ENCODE peak calls at places on chromosome 11, in seven cellular contexts. Z is H1, X is mesenchymal stem cell, S is mesendoderm, M is H9, T is neuronal stem cell, L is trophoblast cell. Q is an unnamed sample.
A peak's percentile ranks its signal among the peaks of the same experiment; 100 is the strongest.

GRCh38 chr11:68043349-68044144 is 4.7 kb downstream of the TCIRG1 start:
- DNase-seq in X (peak; percentile 89), L (no peak), S (no peak), M (peak; percentile 27), Z (no peak), T (no peak), Q (peak; percentile 66)

GRCh38 chr11:64334764-64335741 is 5.0 kb upstream of the CCDC88B start:
- DNase-seq in L (peak; percentile 97), T (no peak), M (peak; percentile 76), Z (no peak), S (peak; percentile 97), X (peak; percentile 92), Q (peak; percentile 96)

GRCh38 chr11:107549253-107549953 is 16.1 kb downstream of the ALKBH8 start:
- DNase-seq in X (peak; percentile 51), T (no peak), M (no peak), L (no peak), Z (no peak), S (peak; percentile 29), Q (peak; percentile 51)

GRCh38 chr11:86150826-86151187 is 81.9 kb upstream of the PICALM start:
- DNase-seq in Z (no peak), T (no peak), S (no peak), M (no peak), X (no peak), L (no peak), Q (no peak)

GRCh38 chr11:47268448-47269001 is 1.4 kb upstream of the MADD start:
- DNase-seq in X (no peak), S (no peak), L (no peak), T (no peak), Z (no peak), M (no peak), Q (no peak)

GRCh38 chr11:114215871-114216803 is 80.1 kb upstream of the NNMT start:
- DNase-seq in M (no peak), L (no peak), X (no peak), T (no peak), Z (no peak), S (peak; percentile 94), Q (no peak)

GRCh38 chr11:46896719-46897406 is 21.5 kb downstream of the LRP4 start:
- DNase-seq in L (no peak), T (no peak), Z (no peak), M (no peak), S (peak; percentile 54), X (peak; percentile 68), Q (peak; percentile 37)

GRCh38 chr11:11966354-11966741 is 42.1 kb downstream of the DKK3 start:
- DNase-seq in Z (no peak), M (no peak), T (no peak), X (no peak), L (no peak), S (no peak), Q (no peak)

GRCh38 chr11:39745401-39745800 is 1714.1 kb downstream of the LRRC4C start:
- DNase-seq in S (no peak), Z (no peak), M (no peak), L (no peak), X (peak; percentile 55), T (no peak), Q (no peak)

GRCh38 chr11:1908579-1908978 is 10.9 kb upstream of the TNNT3 start:
- DNase-seq in S (no peak), L (no peak), T (no peak), X (no peak), Z (no peak), M (no peak), Q (no peak)

GRCh38 chr11:67372232-67372992 is 986 bp downstream of the CLCF1 start:
- DNase-seq in Z (no peak), S (no peak), X (no peak), M (no peak), T (no peak), L (no peak), Q (no peak)

GRCh38 chr11:118206612-118207031 is 18.2 kb downstream of the JAML start:
- DNase-seq in S (no peak), T (no peak), L (no peak), X (peak; percentile 3), M (no peak), Z (no peak), Q (no peak)

GRCh38 chr11:108788565-108789199 is 123.8 kb downstream of the DDX10 start:
- DNase-seq in Z (no peak), S (peak; percentile 79), T (peak; percentile 1), L (no peak), X (peak; percentile 49), M (peak; percentile 59), Q (peak; percentile 41)

GRCh38 chr11:83475741-83476140 is 189.6 kb upstream of the CCDC90B start:
- DNase-seq in L (no peak), X (no peak), M (no peak), Z (no peak), T (no peak), S (no peak), Q (no peak)

GRCh38 chr11:8707541-8708270 is 25.1 kb downstream of the RPL27A start:
- DNase-seq in L (no peak), Z (no peak), S (no peak), M (no peak), T (no peak), X (no peak), Q (no peak)

GRCh38 chr11:16946477-16947282 is 67.5 kb downstream of the PLEKHA7 start:
- DNase-seq in L (no peak), X (no peak), Z (no peak), M (no peak), S (peak; percentile 29), T (no peak), Q (no peak)

GRCh38 chr11:9775393-9775780 is 111.5 kb downstream of the SWAP70 start:
- DNase-seq in T (no peak), X (no peak), Z (no peak), L (no peak), S (peak; percentile 75), M (no peak), Q (no peak)

GRCh38 chr11:2929511-2929879 is 275 bp upstream of the PHLDA2 start:
- DNase-seq in S (no peak), X (peak; percentile 89), T (no peak), L (peak; percentile 66), Z (no peak), M (no peak), Q (peak; percentile 72)

GRCh38 chr11:105100206-105100605 is 39.4 kb downstream of the CARD18 start:
- DNase-seq in L (peak; percentile 88), X (peak; percentile 4), T (no peak), Z (no peak), M (peak; percentile 28), S (peak; percentile 16), Q (no peak)

GRCh38 chr11:65134952-65135632 is 773 bp upstream of the SYVN1 start:
- DNase-seq in T (peak; percentile 92), X (peak; percentile 98), S (peak; percentile 99), L (peak; percentile 95), Z (peak; percentile 75), M (peak; percentile 97), Q (peak; percentile 97)

DNA sequence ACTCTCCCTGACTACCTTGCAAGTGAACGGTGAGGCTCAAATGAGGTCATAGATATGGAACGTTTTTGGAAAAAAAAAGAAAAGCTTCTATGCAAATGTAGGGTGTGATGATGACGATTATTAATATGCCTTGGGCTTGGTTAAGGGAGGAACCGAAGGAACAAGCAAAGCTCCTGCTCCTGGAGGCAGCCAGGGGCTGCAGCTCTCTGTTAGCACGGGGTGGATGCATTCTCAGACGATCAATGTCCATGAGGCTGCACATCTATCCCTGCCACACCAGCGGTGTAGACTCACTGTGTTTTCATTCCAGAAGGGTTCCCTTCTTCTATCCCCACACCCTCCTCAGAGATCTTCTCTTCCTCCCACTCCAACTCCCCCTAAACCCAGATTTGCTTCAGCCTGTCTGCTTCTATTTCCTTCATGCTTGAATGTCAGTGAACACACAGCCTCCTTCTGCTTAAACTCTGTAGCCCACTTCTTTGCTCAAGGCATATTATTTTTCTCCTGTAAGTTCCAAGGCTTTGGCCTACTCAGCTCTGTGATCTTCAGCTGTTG is 29.3 kb upstream of the SCN3B start:
- DNase-seq in T (no peak), X (no peak), L (no peak), Z (no peak), M (no peak), S (no peak), Q (no peak)
- H3K79me1 ChIP-seq in T (no peaks in the 10 kb centered on the region), X (no peaks in the 10 kb centered on the region), L (no peaks in the 10 kb centered on the region), Z (no peaks in the 10 kb centered on the region), M (no peaks in the 10 kb centered on the region), S (no peaks in the 10 kb centered on the region), Q (no peaks in the 10 kb centered on the region)

GRCh38 chr11:15815246-15816209 is 540.8 kb downstream of the SOX6 start:
- DNase-seq in T (no peak), Z (no peak), X (peak; percentile 38), S (no peak), M (no peak), L (no peak), Q (no peak)
- H3K79me1 ChIP-seq in T (no peaks in the 10 kb centered on the region), Z (no peaks in the 10 kb centered on the region), X (no peaks in the 10 kb centered on the region), S (no peaks in the 10 kb centered on the region), M (no peaks in the 10 kb centered on the region), L (no peaks in the 10 kb centered on the region), Q (no peaks in the 10 kb centered on the region)

GRCh38 chr11:7522546-7522945 is 8.7 kb downstream of the PPFIBP2 start:
- DNase-seq in Z (no peak), L (no peak), M (no peak), T (no peak), S (no peak), X (no peak), Q (no peak)
- H3K79me1 ChIP-seq in Z (no peaks in the 10 kb centered on the region), L (no peaks in the 10 kb centered on the region), M (no peaks in the 10 kb centered on the region), T (no peaks in the 10 kb centered on the region), S (no peaks in the 10 kb centered on the region), X (no peaks in the 10 kb centered on the region), Q (no peaks in the 10 kb centered on the region)

GRCh38 chr11:69533296-69534165 is 52.1 kb downstream of the LINC01488 start:
- DNase-seq in S (no peak), L (no peak), X (no peak), M (no peak), Z (no peak), T (no peak), Q (no peak)

GRCh38 chr11:69529001-69529400 is 47.5 kb downstream of the LINC01488 start:
- DNase-seq in S (no peak), T (no peak), M (no peak), L (no peak), X (no peak), Z (no peak), Q (no peak)

GRCh38 chr11:69531717-69532088 is 50.2 kb downstream of the LINC01488 start:
- DNase-seq in S (no peak), L (no peak), T (no peak), Z (no peak), M (no peak), X (no peak), Q (no peak)

GRCh38 chr11:69531071-69531716 is 49.7 kb downstream of the LINC01488 start:
- DNase-seq in S (no peak), T (no peak), Z (no peak), L (no peak), X (no peak), M (no peak), Q (no peak)

DNA sequence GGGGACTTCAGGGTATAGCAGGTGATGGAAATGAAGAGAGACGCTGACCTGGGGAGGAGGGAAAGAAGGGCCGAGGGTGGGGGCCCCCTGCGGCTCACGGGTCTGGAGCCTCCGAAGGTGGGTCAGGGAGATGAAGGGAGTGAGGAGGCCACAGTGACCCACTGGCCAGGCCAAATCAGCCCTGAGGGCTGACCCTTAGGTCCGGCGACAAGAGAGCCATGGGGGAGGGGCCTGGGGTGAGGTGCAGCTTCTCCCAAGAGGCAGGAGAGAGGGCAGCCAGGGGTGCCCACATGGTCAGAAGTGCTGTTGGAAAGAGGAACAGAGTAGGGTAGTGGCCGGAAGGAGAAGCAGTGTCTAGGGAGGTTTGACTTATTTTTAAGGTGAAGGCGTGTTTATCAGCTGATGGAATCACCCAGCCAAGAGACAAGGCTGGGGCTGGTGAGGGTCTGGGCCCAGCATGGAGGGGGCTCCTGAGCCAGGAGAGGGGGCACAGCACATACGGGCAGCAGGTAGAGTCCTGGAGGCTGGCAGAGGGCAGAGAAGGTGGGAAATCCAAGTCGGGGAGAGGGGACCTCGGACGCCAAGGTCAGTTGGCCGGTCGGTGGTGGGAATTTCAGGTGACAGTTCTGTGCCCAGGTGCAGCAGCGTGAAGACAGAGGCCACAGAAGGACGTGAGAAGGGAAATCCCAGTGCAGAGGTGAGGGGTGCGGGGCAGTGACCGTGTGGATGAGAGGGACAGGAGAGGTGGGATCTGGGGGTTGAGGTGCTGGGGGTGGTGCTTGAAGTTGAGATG is 49.0 kb downstream of the LINC01488 start:
- DNase-seq in Z (no peak), T (no peak), M (no peak), X (no peak), L (no peak), S (no peak), Q (no peak)
- H3K79me1 ChIP-seq in Z (no peaks in the 10 kb centered on the region), T (no peaks in the 10 kb centered on the region), M (no peaks in the 10 kb centered on the region), X (no peaks in the 10 kb centered on the region), L (no peaks in the 10 kb centered on the region), S (no peaks in the 10 kb centered on the region), Q (no peaks in the 10 kb centered on the region)